ENCODE peak calls at places on chromosome 12, in ten cellular contexts. One of them, this sample, is unnamed.

GRCh38 chr12:107593713-107594381 is 91.8 kb upstream of the PWP1 start:
- DNase-seq in HepG2: no peak
- DNase-seq in GM12878: peak
- DNase-seq in Peyer's patch: no peak
- DNase-seq in stomach: no peak
- DNase-seq in HCT116: no peak
- DNase-seq in IMR-90: no peak
- DNase-seq in K562: peak
- DNase-seq in endothelial cell of umbilical vein: no peak
- DNase-seq in A549: no peak
- DNase-seq in this sample: no peak

GRCh38 chr12:24955389-24955788 is 6.5 kb upstream of the BCAT1 start:
- DNase-seq in IMR-90: no peak
- DNase-seq in HepG2: no peak
- DNase-seq in HCT116: no peak
- DNase-seq in stomach: no peak
- DNase-seq in K562: no peak
- DNase-seq in GM12878: no peak
- DNase-seq in endothelial cell of umbilical vein: no peak
- DNase-seq in A549: no peak
- DNase-seq in Peyer's patch: no peak
- DNase-seq in this sample: no peak

GRCh38 chr12:111244673-111245072 is 124.2 kb downstream of the PHETA1 start:
- DNase-seq in HCT116: no peak
- DNase-seq in GM12878: no peak
- DNase-seq in Peyer's patch: no peak
- DNase-seq in HepG2: no peak
- DNase-seq in A549: no peak
- DNase-seq in stomach: no peak
- DNase-seq in endothelial cell of umbilical vein: no peak
- DNase-seq in K562: no peak
- DNase-seq in IMR-90: no peak
- DNase-seq in this sample: no peak

GRCh38 chr12:131254374-131254773 is 300.7 kb downstream of the ADGRD1 start:
- DNase-seq in IMR-90: no peak
- DNase-seq in endothelial cell of umbilical vein: no peak
- DNase-seq in K562: no peak
- DNase-seq in HepG2: no peak
- DNase-seq in GM12878: no peak
- DNase-seq in HCT116: no peak
- DNase-seq in stomach: no peak
- DNase-seq in Peyer's patch: no peak
- DNase-seq in A549: no peak
- DNase-seq in this sample: no peak

GRCh38 chr12:8157484-8158198 is 826 bp downstream of the ZNF705A start:
- DNase-seq in A549: no peak
- DNase-seq in Peyer's patch: no peak
- DNase-seq in HepG2: no peak
- DNase-seq in IMR-90: peak
- DNase-seq in GM12878: no peak
- DNase-seq in HCT116: no peak
- DNase-seq in stomach: no peak
- DNase-seq in K562: no peak
- DNase-seq in endothelial cell of umbilical vein: peak
- DNase-seq in this sample: no peak

GRCh38 chr12:130876297-130876696 is 4.4 kb downstream of the RAN start:
- DNase-seq in GM12878: no peak
- DNase-seq in stomach: no peak
- DNase-seq in endothelial cell of umbilical vein: no peak
- DNase-seq in Peyer's patch: no peak
- DNase-seq in K562: no peak
- DNase-seq in HepG2: no peak
- DNase-seq in A549: no peak
- DNase-seq in HCT116: no peak
- DNase-seq in IMR-90: no peak
- DNase-seq in this sample: no peak

GRCh38 chr12:128707488-128707887 is 116.3 kb downstream of the SLC15A4 start:
- DNase-seq in endothelial cell of umbilical vein: no peak
- DNase-seq in HCT116: no peak
- DNase-seq in stomach: no peak
- DNase-seq in IMR-90: no peak
- DNase-seq in K562: peak
- DNase-seq in Peyer's patch: no peak
- DNase-seq in GM12878: no peak
- DNase-seq in HepG2: no peak
- DNase-seq in A549: no peak
- DNase-seq in this sample: no peak

GRCh38 chr12:107229827-107230226 is 136.5 kb upstream of the CRY1 start:
- DNase-seq in A549: no peak
- DNase-seq in HepG2: no peak
- DNase-seq in HCT116: no peak
- DNase-seq in IMR-90: no peak
- DNase-seq in Peyer's patch: no peak
- DNase-seq in K562: no peak
- DNase-seq in GM12878: no peak
- DNase-seq in stomach: no peak
- DNase-seq in endothelial cell of umbilical vein: no peak
- DNase-seq in this sample: no peak

GRCh38 chr12:120199595-120200306 is 1.2 kb downstream of the RPLP0 start:
- DNase-seq in IMR-90: peak
- DNase-seq in stomach: no peak
- DNase-seq in endothelial cell of umbilical vein: peak
- DNase-seq in A549: no peak
- DNase-seq in K562: no peak
- DNase-seq in Peyer's patch: no peak
- DNase-seq in GM12878: no peak
- DNase-seq in HCT116: no peak
- DNase-seq in HepG2: no peak
- DNase-seq in this sample: no peak

GRCh38 chr12:63304844-63305243 is 153.8 kb upstream of the AVPR1A start:
- DNase-seq in A549: no peak
- DNase-seq in Peyer's patch: no peak
- DNase-seq in K562: no peak
- DNase-seq in GM12878: no peak
- DNase-seq in IMR-90: no peak
- DNase-seq in HCT116: no peak
- DNase-seq in HepG2: no peak
- DNase-seq in endothelial cell of umbilical vein: no peak
- DNase-seq in stomach: no peak
- DNase-seq in this sample: no peak

GRCh38 chr12:63313139-63313538 is 162.1 kb upstream of the AVPR1A start:
- DNase-seq in HepG2: no peak
- DNase-seq in IMR-90: no peak
- DNase-seq in Peyer's patch: no peak
- DNase-seq in stomach: no peak
- DNase-seq in GM12878: no peak
- DNase-seq in K562: no peak
- DNase-seq in A549: no peak
- DNase-seq in endothelial cell of umbilical vein: no peak
- DNase-seq in HCT116: no peak
- DNase-seq in this sample: no peak

GRCh38 chr12:63306476-63306875 is 155.5 kb upstream of the AVPR1A start:
- DNase-seq in K562: no peak
- DNase-seq in HCT116: no peak
- DNase-seq in endothelial cell of umbilical vein: no peak
- DNase-seq in HepG2: no peak
- DNase-seq in A549: no peak
- DNase-seq in Peyer's patch: no peak
- DNase-seq in stomach: no peak
- DNase-seq in IMR-90: no peak
- DNase-seq in GM12878: no peak
- DNase-seq in this sample: no peak

GRCh38 chr12:63307849-63308248 is 156.8 kb upstream of the AVPR1A start:
- DNase-seq in IMR-90: no peak
- DNase-seq in endothelial cell of umbilical vein: no peak
- DNase-seq in Peyer's patch: no peak
- DNase-seq in HCT116: no peak
- DNase-seq in K562: no peak
- DNase-seq in HepG2: no peak
- DNase-seq in stomach: no peak
- DNase-seq in A549: no peak
- DNase-seq in GM12878: no peak
- DNase-seq in this sample: no peak

GRCh38 chr12:63308701-63309100 is 157.7 kb upstream of the AVPR1A start:
- DNase-seq in A549: no peak
- DNase-seq in stomach: no peak
- DNase-seq in HepG2: no peak
- DNase-seq in Peyer's patch: no peak
- DNase-seq in GM12878: no peak
- DNase-seq in endothelial cell of umbilical vein: no peak
- DNase-seq in IMR-90: no peak
- DNase-seq in K562: no peak
- DNase-seq in HCT116: no peak
- DNase-seq in this sample: peak
- TF ChIP-seq CTCF in A549: no peak
- TF ChIP-seq CTCF in stomach: no peak
- TF ChIP-seq CTCF in HepG2: no peak
- TF ChIP-seq CTCF in Peyer's patch: no peak
- TF ChIP-seq CTCF in GM12878: no peak
- TF ChIP-seq CTCF in endothelial cell of umbilical vein: no peak
- TF ChIP-seq CTCF in IMR-90: no peak
- TF ChIP-seq CTCF in K562: no peak
- TF ChIP-seq CTCF in HCT116: no peak
- TF ChIP-seq CTCF in this sample: no peak

GRCh38 chr12:26471560-26471959 is 276.2 kb downstream of the SSPN start:
- DNase-seq in K562: no peak
- DNase-seq in stomach: no peak
- DNase-seq in HepG2: no peak
- DNase-seq in GM12878: peak
- DNase-seq in HCT116: no peak
- DNase-seq in A549: no peak
- DNase-seq in endothelial cell of umbilical vein: no peak
- DNase-seq in Peyer's patch: no peak
- DNase-seq in IMR-90: peak
- DNase-seq in this sample: no peak
- H3K27ac ChIP-seq in K562: no peak
- H3K27ac ChIP-seq in stomach: no peak
- H3K27ac ChIP-seq in HepG2: no peak
- H3K27ac ChIP-seq in GM12878: peak
- H3K27ac ChIP-seq in HCT116: no peak
- H3K27ac ChIP-seq in A549: no peak
- H3K27ac ChIP-seq in endothelial cell of umbilical vein: no peak
- H3K27ac ChIP-seq in Peyer's patch: no peak
- H3K27ac ChIP-seq in IMR-90: no peak
- H3K27ac ChIP-seq in this sample: no peak

GRCh38 chr12:6923003-6923732 is 4.6 kb upstream of the ATN1 start:
- DNase-seq in Peyer's patch: no peak
- DNase-seq in endothelial cell of umbilical vein: no peak
- DNase-seq in K562: no peak
- DNase-seq in HCT116: no peak
- DNase-seq in stomach: no peak
- DNase-seq in HepG2: no peak
- DNase-seq in GM12878: no peak
- DNase-seq in A549: no peak
- DNase-seq in IMR-90: no peak
- DNase-seq in this sample: no peak

GRCh38 chr12:6925543-6926279 is 2.0 kb upstream of the ATN1 start:
- DNase-seq in HCT116: peak
- DNase-seq in Peyer's patch: peak
- DNase-seq in GM12878: no peak
- DNase-seq in HepG2: no peak
- DNase-seq in A549: peak
- DNase-seq in IMR-90: peak
- DNase-seq in K562: no peak
- DNase-seq in endothelial cell of umbilical vein: peak
- DNase-seq in stomach: peak
- DNase-seq in this sample: peak

GRCh38 chr12:6927379-6927991 is at the start of gene ATN1:
- DNase-seq in HCT116: no peak
- DNase-seq in K562: peak
- DNase-seq in GM12878: no peak
- DNase-seq in IMR-90: peak
- DNase-seq in stomach: peak
- DNase-seq in A549: peak
- DNase-seq in endothelial cell of umbilical vein: peak
- DNase-seq in Peyer's patch: peak
- DNase-seq in HepG2: no peak
- DNase-seq in this sample: peak

GRCh38 chr12:6923851-6924250 is 3.9 kb upstream of the ATN1 start:
- DNase-seq in endothelial cell of umbilical vein: no peak
- DNase-seq in HepG2: no peak
- DNase-seq in GM12878: no peak
- DNase-seq in Peyer's patch: no peak
- DNase-seq in stomach: no peak
- DNase-seq in A549: no peak
- DNase-seq in HCT116: no peak
- DNase-seq in IMR-90: no peak
- DNase-seq in K562: no peak
- DNase-seq in this sample: no peak

DNA sequence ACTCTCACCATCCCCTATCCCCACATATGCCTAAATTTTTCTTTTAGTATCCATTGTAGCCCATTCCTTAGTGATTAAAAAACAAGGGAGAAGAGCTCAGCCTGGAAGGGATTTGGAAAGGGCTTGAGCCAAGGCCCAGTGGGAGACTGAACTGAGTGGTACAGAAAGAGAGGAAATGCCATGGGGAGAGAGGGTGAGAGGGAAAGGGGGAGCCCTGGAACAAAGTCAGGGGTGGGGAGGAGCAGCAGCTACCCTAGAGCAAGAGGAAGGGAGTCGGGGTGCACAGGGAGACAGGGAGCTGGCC is 2.6 kb upstream of the ATN1 start:
- DNase-seq in A549: no peak
- DNase-seq in HepG2: no peak
- DNase-seq in IMR-90: no peak
- DNase-seq in HCT116: no peak
- DNase-seq in K562: no peak
- DNase-seq in GM12878: no peak
- DNase-seq in Peyer's patch: no peak
- DNase-seq in endothelial cell of umbilical vein: no peak
- DNase-seq in stomach: no peak
- DNase-seq in this sample: no peak
- TF ChIP-seq POLR2A in A549: no peak
- TF ChIP-seq POLR2A in HepG2: no peak
- TF ChIP-seq POLR2A in IMR-90: no peak
- TF ChIP-seq POLR2A in HCT116: no peak
- TF ChIP-seq POLR2A in K562: no peak
- TF ChIP-seq POLR2A in GM12878: no peak
- TF ChIP-seq POLR2A in Peyer's patch: no peak
- TF ChIP-seq POLR2A in endothelial cell of umbilical vein: no peak
- TF ChIP-seq POLR2A in stomach: no peak
- TF ChIP-seq POLR2A in this sample: no peak

GRCh38 chr12:4526923-4527546 is 11.7 kb upstream of the RAD51AP1 start:
- DNase-seq in Peyer's patch: no peak
- DNase-seq in HepG2: peak
- DNase-seq in HCT116: no peak
- DNase-seq in A549: no peak
- DNase-seq in GM12878: no peak
- DNase-seq in K562: no peak
- DNase-seq in stomach: no peak
- DNase-seq in endothelial cell of umbilical vein: peak
- DNase-seq in IMR-90: peak
- DNase-seq in this sample: no peak
- TF ChIP-seq CTCF in Peyer's patch: peak
- TF ChIP-seq CTCF in HepG2: no peak
- TF ChIP-seq CTCF in HCT116: peak
- TF ChIP-seq CTCF in A549: peak
- TF ChIP-seq CTCF in GM12878: no peak
- TF ChIP-seq CTCF in K562: peak
- TF ChIP-seq CTCF in stomach: peak
- TF ChIP-seq CTCF in endothelial cell of umbilical vein: peak
- TF ChIP-seq CTCF in IMR-90: peak
- TF ChIP-seq CTCF in this sample: peak